ENCODE peak calls at places on chromosomes 13 and 19, in seven cellular contexts. O, B, R, V, J, A and H are unnamed samples.

GRCh38 chr13:61142506-61142905 is 273.1 kb downstream of the PCDH20 start:
- DNase-seq in A (no peak), R (no peak), J (no peak), V (no peak), O (no peak), B (no peak), H (no peak)

GRCh38 chr13:30355405-30355741 is 48.0 kb upstream of the KATNAL1 start:
- DNase-seq in V (no peak), A (no peak), B (peak), O (peak), R (no peak), J (no peak), H (no peak)

GRCh38 chr13:106491928-106492327 is 43.5 kb downstream of the EFNB2 start:
- DNase-seq in V (no peak), O (no peak), B (no peak), J (no peak), R (no peak), A (no peak), H (no peak)

GRCh38 chr19:10112895-10113591 is 1.6 kb downstream of the P2RY11 start:
- DNase-seq in R (no peak), B (peak), V (no peak), J (peak), A (no peak), O (no peak), H (no peak)

GRCh38 chr19:53432088-53432661 is 391 bp downstream of the ZNF761 start:
- DNase-seq in V (peak), R (peak), B (peak), O (peak), A (no peak), J (peak), H (no peak)

GRCh38 chr19:6577410-6578125 is 13.4 kb downstream of the CD70 start:
- DNase-seq in O (peak), V (no peak), J (no peak), B (no peak), A (no peak), R (peak), H (no peak)

GRCh38 chr13:91308299-91308698 is 39.2 kb upstream of the MIR17HG start:
- DNase-seq in J (no peak), R (no peak), O (no peak), V (no peak), B (no peak), A (no peak), H (no peak)

GRCh38 chr19:34711890-34712289 is 22.2 kb upstream of the ZNF181 start:
- DNase-seq in A (no peak), J (no peak), V (no peak), O (no peak), R (no peak), B (no peak), H (no peak)

GRCh38 chr19:50462970-50463369 is 13.3 kb upstream of the EMC10 start:
- DNase-seq in B (no peak), A (no peak), O (no peak), V (no peak), J (no peak), R (no peak), H (no peak)

GRCh38 chr19:10644351-10645007 is 9.7 kb upstream of the ILF3 start:
- DNase-seq in B (peak), O (peak), J (peak), R (peak), A (peak), V (peak), H (peak)

GRCh38 chr19:2634228-2634951 is 68.1 kb downstream of the GNG7 start:
- DNase-seq in V (no peak), R (peak), A (no peak), O (no peak), B (no peak), J (peak), H (no peak)

GRCh38 chr19:32498641-32499200 is 82.3 kb upstream of the PDCD5 start:
- DNase-seq in V (no peak), A (peak), J (no peak), R (no peak), B (no peak), O (no peak), H (no peak)

GRCh38 chr19:39182174-39182505 is 14.6 kb upstream of the NCCRP1 start:
- DNase-seq in O (no peak), J (peak), R (peak), A (no peak), B (no peak), V (no peak), H (no peak)

GRCh38 chr19:49799798-49800376 is 13.2 kb downstream of the FUZ start:
- DNase-seq in V (no peak), A (no peak), R (no peak), B (no peak), O (no peak), J (no peak), H (no peak)

GRCh38 chr19:48784527-48784926 is 26.3 kb downstream of the BCAT2 start:
- DNase-seq in A (no peak), B (no peak), R (peak), O (no peak), V (no peak), J (peak), H (no peak)

GRCh38 chr19:38663957-38664502 is 16.6 kb downstream of the ACTN4 start:
- DNase-seq in R (no peak), A (no peak), V (no peak), J (no peak), B (no peak), O (no peak), H (no peak)

GRCh38 chr13:26872444-26873173 is 112.0 kb upstream of the GPR12 start:
- DNase-seq in R (peak), B (peak), O (peak), A (no peak), V (peak), J (peak), H (no peak)

GRCh38 chr19:17796838-17797168 is 1.9 kb downstream of the B3GNT3 start:
- DNase-seq in R (no peak), A (no peak), O (no peak), B (no peak), V (no peak), J (no peak), H (no peak)

GRCh38 chr13:113654175-113654560 is 3.8 kb downstream of the ATP4B start:
- DNase-seq in J (no peak), V (no peak), R (no peak), B (peak), O (peak), A (no peak), H (no peak)

GRCh38 chr13:42110410-42111155 is 62.1 kb downstream of the DGKH start:
- DNase-seq in R (peak), J (peak), A (peak), V (peak), B (peak), O (no peak), H (peak)

GRCh38 chr13:44350775-44351504 is 22.7 kb upstream of the SERP2 start:
- DNase-seq in V (no peak), J (no peak), A (no peak), R (no peak), B (peak), O (no peak), H (no peak)

GRCh38 chr13:97810152-97810551 is 143.3 kb upstream of the IPO5 start:
- DNase-seq in R (peak), J (peak), V (peak), A (peak), B (no peak), O (no peak), H (no peak)

GRCh38 chr19:4493929-4494690 is 22.0 kb downstream of the HDGFL2 start:
- DNase-seq in O (no peak), R (no peak), B (no peak), A (no peak), V (no peak), J (no peak), H (no peak)

GRCh38 chr19:4493104-4493928 is 21.2 kb downstream of the HDGFL2 start:
- DNase-seq in A (no peak), V (no peak), J (no peak), R (no peak), O (no peak), B (no peak), H (no peak)

GRCh38 chr19:4496304-4496703 is 22.0 kb downstream of the PLIN4 start:
- DNase-seq in R (no peak), O (no peak), A (no peak), B (no peak), V (no peak), J (no peak), H (no peak)

GRCh38 chr19:4494691-4495064 is 22.6 kb downstream of the HDGFL2 start:
- DNase-seq in V (no peak), A (no peak), B (no peak), R (no peak), O (no peak), J (no peak), H (no peak)

GRCh38 chr19:4495471-4495870 is 22.8 kb downstream of the PLIN4 start:
- DNase-seq in R (no peak), J (no peak), B (no peak), A (no peak), O (no peak), V (no peak), H (no peak)
- TF ChIP-seq CTCF in R (peak), J (no peak), B (no peak), A (peak), O (no peak), V (no peak), H (peak)

GRCh38 chr19:1219786-1220451 is 14.3 kb downstream of the STK11 start:
- DNase-seq in A (no peak), O (no peak), B (no peak), V (no peak), J (no peak), R (no peak), H (no peak)

GRCh38 chr19:1221904-1222255 is 15.9 kb downstream of the CBARP start:
- DNase-seq in V (no peak), B (no peak), A (no peak), O (no peak), R (no peak), J (no peak), H (no peak)

GRCh38 chr19:1218751-1219567 is 13.4 kb downstream of the STK11 start:
- DNase-seq in R (no peak), B (no peak), J (no peak), O (no peak), V (no peak), A (no peak), H (no peak)

GRCh38 chr19:1221141-1221903 is 15.7 kb downstream of the STK11 start:
- DNase-seq in J (peak), O (no peak), B (peak), A (peak), R (peak), V (no peak), H (no peak)

GRCh38 chr19:1220452-1221037 is 15.0 kb downstream of the STK11 start:
- DNase-seq in J (no peak), A (no peak), O (no peak), B (peak), R (no peak), V (no peak), H (no peak)
- TF ChIP-seq CTCF in J (no peak), A (peak), O (no peak), B (peak), R (peak), V (peak), H (peak)

GRCh38 chr19:29872224-29872731 is 60.5 kb downstream of the CCNE1 start:
- DNase-seq in V (no peak), A (no peak), B (no peak), J (peak), O (no peak), R (no peak), H (no peak)

GRCh38 chr19:29873024-29873800 is 61.4 kb downstream of the CCNE1 start:
- DNase-seq in A (no peak), O (peak), J (peak), V (no peak), R (no peak), B (peak), H (no peak)

GRCh38 chr19:29876414-29876813 is 64.6 kb downstream of the CCNE1 start:
- DNase-seq in B (no peak), A (no peak), O (no peak), R (no peak), V (no peak), J (no peak), H (no peak)

GRCh38 chr19:29875931-29876330 is 64.1 kb downstream of the CCNE1 start:
- DNase-seq in J (no peak), R (no peak), A (no peak), O (no peak), B (no peak), V (no peak), H (no peak)

GRCh38 chr19:29873801-29874575 is 62.2 kb downstream of the CCNE1 start:
- DNase-seq in O (no peak), V (no peak), J (no peak), A (no peak), R (no peak), B (no peak), H (no peak)
- TF ChIP-seq CTCF in O (no peak), V (no peak), J (no peak), A (no peak), R (peak), B (no peak), H (no peak)

GRCh38 chr19:43704002-43704705 is 11.7 kb upstream of the IRGC start:
- DNase-seq in O (no peak), A (no peak), J (no peak), R (no peak), B (no peak), V (no peak), H (no peak)

GRCh38 chr19:43695985-43696729 is 19.7 kb upstream of the IRGC start:
- DNase-seq in A (no peak), O (no peak), B (no peak), J (no peak), V (no peak), R (no peak), H (no peak)

GRCh38 chr19:43700368-43701015 is 15.4 kb upstream of the IRGC start:
- DNase-seq in O (peak), V (peak), J (peak), R (peak), B (peak), A (peak), H (peak)

GRCh38 chr19:43697295-43697694 is 18.6 kb upstream of the IRGC start:
- DNase-seq in B (no peak), R (no peak), V (no peak), J (no peak), O (no peak), A (no peak), H (no peak)

DNA sequence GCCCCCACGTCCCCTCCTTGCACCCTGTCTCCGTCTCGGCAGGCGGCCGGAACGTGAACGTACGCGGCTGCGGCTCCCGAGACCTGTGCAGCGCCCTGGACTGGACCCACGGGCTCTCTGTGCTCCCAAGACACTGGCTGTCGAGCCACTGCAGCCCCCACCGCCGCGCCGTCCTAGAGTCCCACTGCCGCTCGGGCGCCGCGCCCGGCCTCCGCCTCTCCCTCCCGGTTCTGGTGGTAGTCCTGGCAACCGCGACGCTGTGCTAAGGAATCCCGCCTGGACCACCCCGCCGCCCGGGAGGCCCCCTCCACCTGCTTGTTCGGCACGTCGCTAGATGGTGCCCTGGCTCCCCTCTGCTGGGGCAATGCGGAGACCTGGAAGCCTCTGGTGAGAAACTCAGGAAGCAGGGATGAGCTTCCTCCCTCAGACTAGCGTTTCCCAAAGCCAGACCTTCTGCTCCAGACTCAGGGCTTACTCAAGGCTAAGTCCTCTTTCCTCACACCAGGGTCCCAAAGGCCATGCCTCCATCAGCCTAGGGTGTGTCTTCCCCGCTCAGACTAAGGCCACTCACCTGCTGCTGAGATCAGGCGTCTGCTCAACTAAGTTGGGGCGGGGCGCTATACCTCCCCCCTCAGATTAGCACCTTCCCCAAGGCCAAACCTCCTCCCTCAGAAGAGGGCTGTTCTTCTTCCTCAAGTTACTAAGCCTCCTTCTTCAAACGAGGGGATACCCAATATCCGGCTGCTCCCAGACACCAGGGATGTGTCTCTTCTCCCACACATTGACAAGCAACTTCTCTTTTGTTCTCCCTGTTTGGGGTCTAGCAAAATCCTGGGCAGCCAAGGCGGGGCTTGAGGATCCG is 16.1 kb upstream of the IRGC start:
- DNase-seq in A (peak), J (peak), R (peak), O (peak), V (peak), B (peak), H (no peak)
- TF ChIP-seq CTCF in A (peak), J (peak), R (no peak), O (no peak), V (peak), B (no peak), H (peak)

GRCh38 chr13:108218044-108218974 is at the start of gene ABHD13:
- DNase-seq in O (peak), V (peak), A (peak), J (peak), B (peak), R (peak), H (peak)
- TF ChIP-seq CTCF in O (no peak), V (no peak), A (no peak), J (no peak), B (no peak), R (peak), H (no peak)

DNA sequence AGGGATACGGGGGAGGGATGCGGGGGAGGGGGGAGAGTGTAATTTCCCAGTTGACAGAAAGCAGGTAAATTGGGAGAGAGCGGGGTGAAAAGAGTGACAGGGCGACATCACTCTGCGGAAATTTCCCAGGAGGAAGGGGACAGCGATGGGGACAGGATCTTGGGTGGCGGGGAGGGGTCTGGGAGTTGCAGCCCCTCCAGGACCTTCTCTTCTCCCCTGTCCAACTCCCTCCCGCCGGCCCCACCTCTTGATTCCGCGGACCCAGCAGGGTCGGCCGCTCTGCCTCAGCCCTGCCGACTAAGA is 107.9 kb upstream of the DOCK9 start:
- DNase-seq in A (no peak), O (no peak), B (no peak), J (no peak), V (no peak), R (no peak), H (no peak)
- TF ChIP-seq CTCF in A (no peak), O (no peak), B (no peak), J (no peak), V (no peak), R (no peak), H (no peak)